ENCODE peak calls at places on chromosomes 12 and 14, in five cellular contexts. W is mesenchymal stem cell, C is mesendoderm, D is H9, G is neuronal stem cell. U is an unnamed sample.

GRCh38 chr12:94211011-94211410 is 62.6 kb downstream of the PLXNC1 start:
- DNase-seq in W (no peak), C (no peak), D (no peak), G (no peak), U (no peak)

GRCh38 chr14:96194262-96194656 is 10.4 kb upstream of the BDKRB2 start:
- DNase-seq in W (no peak), C (no peak), D (no peak), G (no peak), U (no peak)

GRCh38 chr12:106903241-106903950 is 52.3 kb upstream of the TMEM263 start:
- DNase-seq in W (peak), C (peak), D (peak), G (peak), U (peak)

GRCh38 chr14:46820291-46820690 is 168.7 kb upstream of the RPL10L start:
- DNase-seq in W (no peak), C (no peak), D (peak), G (no peak), U (peak)

GRCh38 chr12:26798013-26798412 is 35.0 kb downstream of the ITPR2 start:
- DNase-seq in W (peak), C (no peak), D (no peak), G (no peak), U (no peak)

GRCh38 chr14:34179723-34180122 is 228.8 kb upstream of the EGLN3 start:
- DNase-seq in W (no peak), C (no peak), D (no peak), G (no peak), U (no peak)

GRCh38 chr14:96409701-96410100 is 17.8 kb downstream of the AK7 start:
- DNase-seq in W (no peak), C (no peak), D (no peak), G (no peak), U (no peak)

GRCh38 chr14:57290753-57291152 is 22.0 kb downstream of the AP5M1 start:
- DNase-seq in W (no peak), C (no peak), D (no peak), G (peak), U (no peak)

GRCh38 chr12:68981536-68981935 is 48.6 kb upstream of the CPM start:
- DNase-seq in W (no peak), C (peak), D (no peak), G (no peak), U (no peak)

GRCh38 chr14:60645191-60645590 is 4.1 kb downstream of the SIX1 start:
- DNase-seq in W (no peak), C (no peak), D (no peak), G (no peak), U (no peak)

DNA sequence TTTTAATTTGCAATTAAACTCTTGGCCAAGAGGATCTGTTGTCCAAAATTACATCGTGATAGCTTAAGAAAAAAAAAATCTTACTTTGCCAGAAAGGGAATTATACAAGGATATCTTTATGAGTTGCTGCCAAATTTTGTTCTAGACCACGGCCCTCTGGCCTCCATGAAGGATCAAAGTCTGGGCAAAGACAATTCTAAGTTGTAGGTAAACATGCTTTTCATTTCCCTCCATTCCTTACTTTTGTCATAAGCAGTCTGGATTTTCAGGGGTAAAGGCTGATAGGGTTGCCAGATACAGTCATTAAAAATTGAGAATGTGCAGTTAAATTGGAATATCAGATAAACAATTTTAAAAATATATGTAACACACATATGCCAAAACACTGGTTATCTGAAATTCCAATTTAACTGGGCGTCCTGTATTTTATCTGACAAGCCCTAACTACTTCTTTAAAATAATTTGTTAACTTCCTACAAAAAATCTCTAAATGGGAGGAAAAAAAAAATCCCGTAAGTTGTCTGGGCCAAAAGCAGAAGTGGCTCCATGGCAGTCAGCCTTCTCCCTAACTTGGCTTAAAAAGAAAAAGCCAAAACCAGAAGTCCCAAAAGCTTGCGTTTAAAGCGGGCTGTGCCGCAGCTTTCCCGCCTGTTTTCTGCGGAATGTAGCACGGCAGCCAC is 135.3 kb downstream of the MON2 start:
- DNase-seq in W (no peak), C (no peak), D (no peak), G (no peak), U (no peak)
- H3K4ac ChIP-seq in W (peak), C (no peak), D (no peak), G (no peak), U (no peak)

GRCh38 chr14:103607039-103607668 is 21.9 kb upstream of the KLC1 start:
- DNase-seq in W (peak), C (peak), D (peak), G (no peak), U (peak)
- H3K4ac ChIP-seq in W (peak), C (no peak), D (no peak), G (no peak), U (no peak)

GRCh38 chr14:73235531-73236155 is 1.7 kb upstream of the PAPLN start:
- DNase-seq in W (peak), C (peak), D (peak), G (peak), U (no peak)
- H3K4ac ChIP-seq in W (no peak), C (no peak), D (no peak), G (no peak), U (no peak)

GRCh38 chr12:105252901-105253300 is 16.9 kb upstream of the APPL2 start:
- DNase-seq in W (no peak), C (no peak), D (no peak), G (no peak), U (no peak)
- H3K4ac ChIP-seq in W (no peak), C (no peak), D (no peak), G (no peak), U (no peak)

GRCh38 chr14:38127784-38128183 is 79.9 kb upstream of the SSTR1 start:
- DNase-seq in W (no peak), C (peak), D (no peak), G (no peak), U (no peak)
- H3K4ac ChIP-seq in W (no peak), C (no peak), D (no peak), G (no peak), U (no peak)

GRCh38 chr14:93114068-93114710 is 1.5 kb downstream of the ITPK1 start:
- DNase-seq in W (no peak), C (peak), D (no peak), G (peak), U (no peak)
- H3K4ac ChIP-seq in W (no peak), C (no peak), D (no peak), G (no peak), U (no peak)

GRCh38 chr12:73384592-73384991 is 1112.4 kb downstream of the TRHDE start:
- DNase-seq in W (no peak), C (no peak), D (no peak), G (no peak), U (no peak)

GRCh38 chr12:73383584-73384229 is 1111.5 kb downstream of the TRHDE start:
- DNase-seq in W (no peak), C (no peak), D (no peak), G (no peak), U (no peak)
- H3K4ac ChIP-seq in W (no peak), C (no peak), D (no peak), G (no peak), U (no peak)

U was measured in trophoblast cell.